ENCODE peak calls at places on chromosome 12, in seven cellular contexts. One of them, this sample, is unnamed.

GRCh38 chr12:129110575-129110974 is 257.3 kb downstream of the GLT1D1 start:
- DNase-seq in mucosa of descending colon: no peak
- DNase-seq in keratinocyte: no peak
- DNase-seq in left lung: no peak
- DNase-seq in choroid plexus epithelial cell: no peak
- DNase-seq in fibroblast of mammary gland: no peak
- DNase-seq in GM13977: no peak
- DNase-seq in this sample: no peak

GRCh38 chr12:42180990-42181611 is 36.4 kb upstream of the GXYLT1 start:
- DNase-seq in mucosa of descending colon: no peak
- DNase-seq in keratinocyte: no peak
- DNase-seq in left lung: no peak
- DNase-seq in choroid plexus epithelial cell: peak
- DNase-seq in fibroblast of mammary gland: peak
- DNase-seq in GM13977: no peak
- DNase-seq in this sample: no peak

GRCh38 chr12:55713721-55714120 is 2.1 kb upstream of the BLOC1S1 start:
- DNase-seq in mucosa of descending colon: no peak
- DNase-seq in keratinocyte: no peak
- DNase-seq in left lung: no peak
- DNase-seq in choroid plexus epithelial cell: peak
- DNase-seq in fibroblast of mammary gland: peak
- DNase-seq in GM13977: no peak
- DNase-seq in this sample: no peak

GRCh38 chr12:67759829-67760228 is 111.3 kb downstream of the DYRK2 start:
- DNase-seq in mucosa of descending colon: no peak
- DNase-seq in keratinocyte: no peak
- DNase-seq in left lung: no peak
- DNase-seq in choroid plexus epithelial cell: no peak
- DNase-seq in fibroblast of mammary gland: no peak
- DNase-seq in GM13977: no peak
- DNase-seq in this sample: no peak

GRCh38 chr12:105933671-105934665 is 204.8 kb downstream of the NUAK1 start:
- DNase-seq in mucosa of descending colon: peak
- DNase-seq in keratinocyte: peak
- DNase-seq in left lung: no peak
- DNase-seq in choroid plexus epithelial cell: peak
- DNase-seq in fibroblast of mammary gland: peak
- DNase-seq in GM13977: no peak
- DNase-seq in this sample: no peak

GRCh38 chr12:12032260-12032761 is 38.4 kb upstream of the BCL2L14 start:
- DNase-seq in mucosa of descending colon: no peak
- DNase-seq in keratinocyte: no peak
- DNase-seq in left lung: no peak
- DNase-seq in choroid plexus epithelial cell: no peak
- DNase-seq in fibroblast of mammary gland: no peak
- DNase-seq in GM13977: no peak
- DNase-seq in this sample: no peak

GRCh38 chr12:6539276-6540134 is 5.2 kb downstream of the GAPDH start:
- DNase-seq in mucosa of descending colon: peak
- DNase-seq in keratinocyte: no peak
- DNase-seq in left lung: no peak
- DNase-seq in choroid plexus epithelial cell: no peak
- DNase-seq in fibroblast of mammary gland: no peak
- DNase-seq in GM13977: no peak
- DNase-seq in this sample: no peak

GRCh38 chr12:52213541-52214420 is 19.3 kb upstream of the KRT7 start:
- DNase-seq in mucosa of descending colon: peak
- DNase-seq in keratinocyte: no peak
- DNase-seq in left lung: peak
- DNase-seq in choroid plexus epithelial cell: peak
- DNase-seq in fibroblast of mammary gland: peak
- DNase-seq in GM13977: peak
- DNase-seq in this sample: no peak

GRCh38 chr12:85266391-85266790 is 13.6 kb upstream of the ALX1 start:
- DNase-seq in mucosa of descending colon: no peak
- DNase-seq in keratinocyte: no peak
- DNase-seq in left lung: no peak
- DNase-seq in choroid plexus epithelial cell: no peak
- DNase-seq in fibroblast of mammary gland: no peak
- DNase-seq in GM13977: no peak
- DNase-seq in this sample: no peak

GRCh38 chr12:105799103-105799502 is 339.7 kb downstream of the NUAK1 start:
- DNase-seq in mucosa of descending colon: no peak
- DNase-seq in keratinocyte: no peak
- DNase-seq in left lung: no peak
- DNase-seq in choroid plexus epithelial cell: no peak
- DNase-seq in fibroblast of mammary gland: no peak
- DNase-seq in GM13977: no peak
- DNase-seq in this sample: no peak

GRCh38 chr12:72295744-72296143 is 23.6 kb downstream of the TRHDE start:
- DNase-seq in mucosa of descending colon: no peak
- DNase-seq in keratinocyte: no peak
- DNase-seq in left lung: no peak
- DNase-seq in choroid plexus epithelial cell: peak
- DNase-seq in fibroblast of mammary gland: peak
- DNase-seq in GM13977: no peak
- DNase-seq in this sample: no peak

GRCh38 chr12:45379261-45379660 is 163.4 kb downstream of the ANO6 start:
- DNase-seq in mucosa of descending colon: no peak
- DNase-seq in keratinocyte: peak
- DNase-seq in left lung: no peak
- DNase-seq in choroid plexus epithelial cell: peak
- DNase-seq in fibroblast of mammary gland: peak
- DNase-seq in GM13977: no peak
- DNase-seq in this sample: no peak

GRCh38 chr12:107396991-107397390 is 288.6 kb upstream of the PWP1 start:
- DNase-seq in mucosa of descending colon: no peak
- DNase-seq in keratinocyte: no peak
- DNase-seq in left lung: no peak
- DNase-seq in choroid plexus epithelial cell: peak
- DNase-seq in fibroblast of mammary gland: peak
- DNase-seq in GM13977: no peak
- DNase-seq in this sample: no peak

GRCh38 chr12:19706936-19707335 is 267.6 kb downstream of the AEBP2 start:
- DNase-seq in mucosa of descending colon: no peak
- DNase-seq in keratinocyte: no peak
- DNase-seq in left lung: no peak
- DNase-seq in choroid plexus epithelial cell: no peak
- DNase-seq in fibroblast of mammary gland: peak
- DNase-seq in GM13977: no peak
- DNase-seq in this sample: no peak

DNA sequence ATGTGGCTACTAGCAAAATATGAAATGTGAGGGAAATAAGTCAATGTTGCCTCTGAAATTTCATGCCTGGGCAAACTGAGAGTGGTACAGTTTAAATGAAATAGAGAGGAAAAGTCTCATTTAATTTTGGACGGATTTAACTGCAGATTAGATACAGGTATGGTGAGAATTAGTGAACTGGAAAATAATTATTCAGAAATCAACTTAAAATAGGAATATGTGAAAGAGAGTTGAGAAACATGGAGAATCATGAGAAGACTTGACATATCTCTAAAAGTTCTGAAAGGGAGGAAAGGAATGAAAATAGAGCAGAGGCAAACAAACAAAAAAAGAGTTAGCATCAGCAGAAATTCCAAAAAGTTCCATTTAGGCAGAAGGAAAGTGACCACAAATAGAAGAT is 33.5 kb upstream of the BMAL2 start:
- DNase-seq in mucosa of descending colon: no peak
- DNase-seq in keratinocyte: no peak
- DNase-seq in left lung: no peak
- DNase-seq in choroid plexus epithelial cell: no peak
- DNase-seq in fibroblast of mammary gland: no peak
- DNase-seq in GM13977: no peak
- DNase-seq in this sample: no peak
- TF ChIP-seq CTCF in mucosa of descending colon: no peak
- TF ChIP-seq CTCF in keratinocyte: no peak
- TF ChIP-seq CTCF in left lung: no peak
- TF ChIP-seq CTCF in choroid plexus epithelial cell: no peak
- TF ChIP-seq CTCF in fibroblast of mammary gland: no peak
- TF ChIP-seq CTCF in GM13977: no peak
- TF ChIP-seq CTCF in this sample: no peak

DNA sequence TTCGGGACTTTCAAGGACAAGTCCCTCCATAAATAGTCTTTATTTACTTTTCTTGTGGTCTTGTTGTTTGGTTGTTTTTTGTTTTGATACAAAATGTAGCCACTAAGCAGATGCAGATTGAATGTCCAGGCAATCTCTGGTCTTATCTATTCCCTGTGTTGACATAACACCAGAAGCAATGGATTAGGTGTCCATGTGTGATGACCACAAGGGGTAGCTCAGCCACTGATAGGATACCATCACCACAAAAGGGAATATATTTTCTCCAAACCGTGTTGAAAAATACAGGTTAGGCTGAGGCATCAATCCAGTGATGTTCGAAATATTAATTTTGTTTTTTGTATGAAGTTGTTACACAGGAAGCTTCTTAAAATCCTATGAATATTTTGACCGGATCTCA is 196.3 kb downstream of the EPS8 start:
- DNase-seq in mucosa of descending colon: no peak
- DNase-seq in keratinocyte: no peak
- DNase-seq in left lung: no peak
- DNase-seq in choroid plexus epithelial cell: peak
- DNase-seq in fibroblast of mammary gland: peak
- DNase-seq in GM13977: no peak
- DNase-seq in this sample: no peak
- TF ChIP-seq CTCF in mucosa of descending colon: no peak
- TF ChIP-seq CTCF in keratinocyte: no peak
- TF ChIP-seq CTCF in left lung: no peak
- TF ChIP-seq CTCF in choroid plexus epithelial cell: peak
- TF ChIP-seq CTCF in fibroblast of mammary gland: peak
- TF ChIP-seq CTCF in GM13977: no peak
- TF ChIP-seq CTCF in this sample: no peak

GRCh38 chr12:130428116-130428515 is 90.4 kb downstream of the PIWIL1 start:
- DNase-seq in mucosa of descending colon: no peak
- DNase-seq in keratinocyte: no peak
- DNase-seq in left lung: no peak
- DNase-seq in choroid plexus epithelial cell: no peak
- DNase-seq in fibroblast of mammary gland: no peak
- DNase-seq in GM13977: no peak
- DNase-seq in this sample: no peak
- TF ChIP-seq CTCF in mucosa of descending colon: no peak
- TF ChIP-seq CTCF in keratinocyte: no peak
- TF ChIP-seq CTCF in left lung: no peak
- TF ChIP-seq CTCF in choroid plexus epithelial cell: no peak
- TF ChIP-seq CTCF in fibroblast of mammary gland: no peak
- TF ChIP-seq CTCF in GM13977: no peak
- TF ChIP-seq CTCF in this sample: no peak

DNA sequence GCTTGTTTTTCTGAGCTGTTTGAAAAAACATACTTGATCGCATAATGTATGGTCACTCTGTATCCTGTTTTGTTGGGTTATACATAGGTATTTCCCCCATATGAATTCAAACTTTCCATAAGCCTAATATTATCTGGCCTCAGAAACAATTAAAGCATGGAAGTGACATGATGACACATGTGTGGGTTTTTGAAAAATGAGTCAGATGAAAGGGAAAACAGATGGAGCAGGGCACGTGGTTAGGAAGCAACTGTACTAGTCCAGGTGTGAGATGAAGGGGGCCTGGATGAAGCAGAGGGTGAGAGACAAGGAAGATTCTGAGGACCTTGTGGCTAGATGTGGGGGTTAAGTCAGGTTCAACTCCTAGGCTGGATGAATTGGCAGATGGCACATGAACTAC is 92.7 kb upstream of the DNM1L start:
- DNase-seq in mucosa of descending colon: no peak
- DNase-seq in keratinocyte: peak
- DNase-seq in left lung: no peak
- DNase-seq in choroid plexus epithelial cell: peak
- DNase-seq in fibroblast of mammary gland: peak
- DNase-seq in GM13977: no peak
- DNase-seq in this sample: no peak
- TF ChIP-seq CTCF in mucosa of descending colon: no peak
- TF ChIP-seq CTCF in keratinocyte: no peak
- TF ChIP-seq CTCF in left lung: no peak
- TF ChIP-seq CTCF in choroid plexus epithelial cell: no peak
- TF ChIP-seq CTCF in fibroblast of mammary gland: no peak
- TF ChIP-seq CTCF in GM13977: no peak
- TF ChIP-seq CTCF in this sample: no peak

DNA sequence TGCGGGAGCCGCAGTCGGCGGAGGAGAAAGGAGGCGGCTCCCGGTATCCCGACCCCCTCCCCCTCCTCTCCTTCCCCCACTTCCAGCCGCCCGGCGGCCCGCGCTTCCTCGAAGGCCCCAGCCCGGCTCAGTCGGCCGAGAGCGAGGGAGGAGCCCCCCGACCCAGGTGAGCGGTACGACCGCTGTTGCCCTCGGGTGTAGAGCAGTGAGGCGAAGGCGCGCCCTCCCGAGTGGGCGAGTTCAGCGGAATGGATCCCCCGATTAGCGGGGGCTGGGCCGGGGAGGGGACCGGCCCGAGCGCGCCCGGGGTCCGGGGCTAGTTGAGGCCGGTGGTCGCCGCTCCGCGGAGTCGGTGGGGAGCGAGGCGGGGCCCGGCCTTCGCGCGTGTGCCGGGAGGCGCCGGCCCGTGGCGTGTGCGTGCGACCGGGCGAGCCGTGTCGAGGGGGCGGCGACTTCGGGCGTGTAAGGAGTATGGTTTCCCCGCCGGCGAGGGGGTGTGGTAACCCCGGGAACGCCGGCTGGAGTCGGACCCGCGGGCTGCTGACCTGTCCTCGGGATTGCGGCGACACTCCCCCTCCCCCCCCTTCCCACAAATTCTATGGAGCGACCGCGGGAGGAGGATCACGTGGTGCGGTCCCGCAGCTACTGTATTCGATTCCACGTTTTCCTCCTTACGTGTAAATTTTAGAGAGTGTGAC is 490 bp downstream of the RIMKLB start:
- DNase-seq in mucosa of descending colon: peak
- DNase-seq in keratinocyte: no peak
- DNase-seq in left lung: peak
- DNase-seq in choroid plexus epithelial cell: no peak
- DNase-seq in fibroblast of mammary gland: peak
- DNase-seq in GM13977: peak
- DNase-seq in this sample: peak
- TF ChIP-seq CTCF in mucosa of descending colon: no peak
- TF ChIP-seq CTCF in keratinocyte: no peak
- TF ChIP-seq CTCF in left lung: no peak
- TF ChIP-seq CTCF in choroid plexus epithelial cell: no peak
- TF ChIP-seq CTCF in fibroblast of mammary gland: no peak
- TF ChIP-seq CTCF in GM13977: no peak
- TF ChIP-seq CTCF in this sample: no peak

GRCh38 chr12:18158774-18159557 is 69.0 kb upstream of the RERGL start:
- DNase-seq in mucosa of descending colon: no peak
- DNase-seq in keratinocyte: no peak
- DNase-seq in left lung: no peak
- DNase-seq in choroid plexus epithelial cell: peak
- DNase-seq in fibroblast of mammary gland: peak
- DNase-seq in GM13977: peak
- DNase-seq in this sample: no peak
- TF ChIP-seq CTCF in mucosa of descending colon: peak
- TF ChIP-seq CTCF in keratinocyte: peak
- TF ChIP-seq CTCF in left lung: peak
- TF ChIP-seq CTCF in choroid plexus epithelial cell: peak
- TF ChIP-seq CTCF in fibroblast of mammary gland: peak
- TF ChIP-seq CTCF in GM13977: peak
- TF ChIP-seq CTCF in this sample: no peak

DNA sequence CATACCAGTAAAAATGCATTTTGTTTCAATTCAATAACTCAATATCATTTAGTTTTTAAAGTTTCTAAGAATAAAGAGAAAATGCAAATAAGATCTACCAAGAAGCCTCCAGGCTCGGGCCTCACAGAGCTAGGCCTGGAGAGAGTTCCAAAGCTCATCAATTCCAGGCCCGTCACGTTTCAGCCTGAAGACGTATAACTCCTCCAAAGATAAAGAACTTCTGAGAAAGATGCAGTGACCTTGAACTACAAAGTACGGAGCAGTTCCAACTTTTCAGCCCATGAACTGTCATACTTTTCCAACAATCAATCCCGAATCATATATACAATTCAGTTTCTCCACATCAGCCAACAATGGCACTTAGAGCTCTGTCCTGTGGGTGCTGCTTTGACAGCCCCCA is 17.8 kb downstream of the CORO1C start:
- DNase-seq in mucosa of descending colon: no peak
- DNase-seq in keratinocyte: no peak
- DNase-seq in left lung: no peak
- DNase-seq in choroid plexus epithelial cell: no peak
- DNase-seq in fibroblast of mammary gland: no peak
- DNase-seq in GM13977: no peak
- DNase-seq in this sample: no peak
- TF ChIP-seq CTCF in mucosa of descending colon: no peak
- TF ChIP-seq CTCF in keratinocyte: no peak
- TF ChIP-seq CTCF in left lung: no peak
- TF ChIP-seq CTCF in choroid plexus epithelial cell: no peak
- TF ChIP-seq CTCF in fibroblast of mammary gland: no peak
- TF ChIP-seq CTCF in GM13977: no peak
- TF ChIP-seq CTCF in this sample: no peak

This sample was measured in activated B cell treated with CpG ODN at 0.5 μM for 24 hours.